ENCODE peak calls at places on chromosomes 16 and 17, in seven cellular contexts. M is HCT116, U is fibroblast of lung, Z is tibial nerve, N is thoracic aorta, E is psoas muscle, J is A549. Y is an unnamed sample.

GRCh38 chr16:84197487-84198128 is 6.7 kb downstream of the ADAD2 start:
- DNase-seq in J (no peak), U (no peak), E (no peak), Z (no peak), N (no peak), M (no peak), Y (no peak)

GRCh38 chr16:68902376-68903345 is 59.3 kb downstream of the TANGO6 start:
- DNase-seq in E (no peak), Z (no peak), M (peak; percentile 72), U (peak; percentile 66), N (no peak), J (peak; percentile 68), Y (no peak)

GRCh38 chr17:61457226-61457983 is 5.2 kb downstream of the TBX4 start:
- DNase-seq in J (no peak), N (no peak), Z (no peak), U (no peak), E (no peak), M (no peak), Y (no peak)

GRCh38 chr16:89958596-89958995 is 10.0 kb downstream of the DEF8 start:
- DNase-seq in E (no peak), U (no peak), N (no peak), Z (no peak), J (no peak), M (no peak), Y (no peak)

GRCh38 chr16:58339452-58339938 is 44.7 kb upstream of the PRSS54 start:
- DNase-seq in J (peak; percentile 58), Z (no peak), N (no peak), E (no peak), M (peak; percentile 42), U (no peak), Y (no peak)

GRCh38 chr16:84281077-84281476 is 13.6 kb upstream of the WFDC1 start:
- DNase-seq in J (peak; percentile 57), M (peak; percentile 78), E (no peak), N (no peak), Z (no peak), U (peak; percentile 24), Y (no peak)

GRCh38 chr16:3637371-3637923 is 17.0 kb upstream of the DNASE1 start:
- DNase-seq in E (no peak), N (no peak), M (no peak), U (no peak), J (no peak), Z (no peak), Y (no peak)

GRCh38 chr16:2785101-2785991 is 2.0 kb downstream of the PRSS33 start:
- DNase-seq in N (no peak), J (no peak), E (no peak), M (no peak), U (no peak), Z (no peak), Y (no peak)

GRCh38 chr16:50711862-50712567 is 18.6 kb downstream of the NOD2 start:
- DNase-seq in Z (no peak), E (peak; percentile 81), N (no peak), U (no peak), M (no peak), J (no peak), Y (no peak)

GRCh38 chr17:13230350-13230900 is 212.6 kb upstream of the ELAC2 start:
- DNase-seq in E (no peak), Z (no peak), M (no peak), U (no peak), J (no peak), N (no peak), Y (no peak)

GRCh38 chr17:72373910-72374741 is 253.3 kb downstream of the SOX9 start:
- DNase-seq in E (peak; percentile 42), Z (no peak), U (no peak), N (no peak), M (no peak), J (no peak), Y (no peak)

GRCh38 chr17:61833536-61834203 is 29.7 kb downstream of the BRIP1 start:
- DNase-seq in N (no peak), Z (no peak), U (peak; percentile 82), M (peak; percentile 69), E (no peak), J (peak; percentile 57), Y (no peak)

GRCh38 chr17:56604691-56605090 is 11.2 kb downstream of the NOG start:
- DNase-seq in Z (no peak), J (no peak), M (no peak), U (no peak), N (no peak), E (no peak), Y (no peak)

GRCh38 chr17:1713878-1714487 is 3.8 kb upstream of the TLCD2 start:
- DNase-seq in U (peak; percentile 55), E (no peak), Z (no peak), J (peak; percentile 86), N (no peak), M (peak; percentile 64), Y (no peak)

GRCh38 chr16:11781773-11782172 is 15.3 kb downstream of the ZC3H7A start:
- DNase-seq in U (peak; percentile 36), E (no peak), M (no peak), N (no peak), J (no peak), Z (no peak), Y (no peak)

GRCh38 chr17:17118399-17118798 is 76.1 kb downstream of the MPRIP start:
- DNase-seq in U (no peak), N (no peak), M (no peak), Z (no peak), J (no peak), E (no peak), Y (no peak)

GRCh38 chr17:51372345-51373004 is 112.1 kb downstream of the UTP18 start:
- DNase-seq in U (peak; percentile 28), E (no peak), M (peak; percentile 98), J (peak; percentile 77), N (no peak), Z (peak; percentile 32), Y (no peak)

GRCh38 chr17:42438600-42439567 is 15.8 kb upstream of the CAVIN1 start:
- DNase-seq in U (no peak), N (no peak), J (no peak), Z (peak; percentile 46), E (no peak), M (no peak), Y (no peak)

GRCh38 chr17:20116683-20117309 is 107.6 kb downstream of the SPECC1 start:
- DNase-seq in Z (peak; percentile 86), U (peak; percentile 65), M (peak; percentile 53), J (peak; percentile 75), N (no peak), E (no peak), Y (no peak)

GRCh38 chr17:31314788-31315105 is 893 bp upstream of the EVI2B start:
- DNase-seq in Z (no peak), N (no peak), J (no peak), U (no peak), M (no peak), E (no peak), Y (no peak)

GRCh38 chr17:31318298-31319190 is 2.9 kb downstream of the EVI2A start:
- DNase-seq in N (peak; percentile 4), U (peak; percentile 93), J (no peak), M (no peak), E (peak; percentile 46), Z (peak; percentile 66), Y (no peak)

GRCh38 chr17:31310260-31310659 is 3.6 kb downstream of the EVI2B start:
- DNase-seq in E (no peak), M (no peak), U (no peak), J (no peak), Z (no peak), N (no peak), Y (no peak)

GRCh38 chr17:31310877-31311276 is 3.0 kb downstream of the EVI2B start:
- DNase-seq in U (no peak), E (no peak), M (no peak), J (no peak), Z (no peak), N (no peak), Y (no peak)

DNA sequence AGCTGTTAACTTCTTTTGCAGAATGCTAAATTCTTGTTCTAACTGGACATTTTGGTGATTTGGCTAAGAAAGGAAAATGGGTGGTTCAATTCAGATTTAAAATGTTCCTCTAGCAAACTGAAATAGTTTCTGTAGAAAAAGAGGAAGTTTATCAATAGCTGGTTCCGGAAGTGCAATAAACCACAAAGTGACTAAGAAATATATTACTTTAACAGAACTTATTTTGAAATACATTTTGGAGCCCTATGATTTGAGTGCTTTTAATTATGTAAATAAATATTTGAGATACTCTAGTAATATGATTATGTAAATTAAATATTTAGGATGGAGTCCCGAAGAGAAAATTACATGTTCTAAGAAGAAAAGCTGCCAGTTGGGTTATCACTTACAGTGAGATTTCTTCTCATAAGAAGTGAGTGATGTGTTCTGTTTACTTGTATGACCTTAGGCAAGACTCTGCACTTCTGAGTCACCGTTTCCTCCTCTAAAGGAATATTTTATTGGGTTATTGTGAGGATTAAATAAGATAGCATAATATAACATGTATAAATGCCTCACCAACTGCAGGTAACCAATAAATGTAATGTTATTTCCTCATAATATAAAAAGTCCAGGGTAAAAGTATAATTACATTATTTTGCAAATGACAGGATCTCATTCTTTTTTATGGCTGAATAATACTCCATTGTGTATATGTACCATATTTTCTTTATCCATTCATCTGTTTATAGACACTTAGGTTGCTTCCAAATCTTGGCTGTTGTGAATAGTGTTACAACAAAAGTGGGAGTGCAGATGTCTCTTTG is at the start of gene EVI2B:
- DNase-seq in M (no peak), N (no peak), E (no peak), U (peak; percentile 65), Z (no peak), J (peak; percentile 34), Y (no peak)
- H3K4me3 ChIP-seq in M (no peak within 1 kb of the TSS), N (peak within 1 kb of the TSS; percentile 65), E (peak within 1 kb of the TSS; percentile 46), U (no peak within 1 kb of the TSS), Z (no peak within 1 kb of the TSS), J (no peak within 1 kb of the TSS), Y (peak within 1 kb of the TSS; percentile 36)

GRCh38 chr17:76781056-76781982 is 43.4 kb downstream of the MFSD11 start:
- DNase-seq in U (no peak), M (no peak), J (no peak), E (no peak), N (no peak), Z (no peak), Y (no peak)
- H3K4me1 ChIP-seq in U (no peaks in the 10 kb centered on the region), M (peaks cover 14% of the 10 kb centered on the region), J (no peaks in the 10 kb centered on the region), E (no peaks in the 10 kb centered on the region), N (no peaks in the 10 kb centered on the region), Z (no peaks in the 10 kb centered on the region), Y (no peaks in the 10 kb centered on the region)

GRCh38 chr17:75665981-75666380 is 973 bp downstream of the RECQL5 start:
- DNase-seq in E (no peak), Z (no peak), M (no peak), U (no peak), J (no peak), N (no peak), Y (no peak)
- H3K4me3 ChIP-seq in E (peak overlapping the region; percentile 91), Z (no peak overlapping the region), M (peak overlapping the region; percentile 83), U (peak overlapping the region; percentile 100), J (peak overlapping the region; percentile 72), N (peak overlapping the region; percentile 97), Y (peak overlapping the region; percentile 92)

GRCh38 chr16:87323727-87324410 is 6.7 kb upstream of the C16orf95 start:
- DNase-seq in Z (no peak), N (no peak), E (no peak), M (no peak), J (no peak), U (no peak), Y (no peak)

GRCh38 chr16:87320510-87321227 is 3.5 kb upstream of the C16orf95 start:
- DNase-seq in M (no peak), U (no peak), E (no peak), J (no peak), Z (no peak), N (no peak), Y (no peak)

GRCh38 chr16:87321336-87322107 is 4.3 kb upstream of the C16orf95 start:
- DNase-seq in J (no peak), N (no peak), M (no peak), U (no peak), E (no peak), Z (no peak), Y (no peak)

GRCh38 chr16:87322833-87323726 is 5.9 kb upstream of the C16orf95 start:
- DNase-seq in J (no peak), Z (no peak), E (no peak), M (no peak), U (no peak), N (no peak), Y (no peak)

GRCh38 chr16:87322360-87322759 is 5.2 kb upstream of the C16orf95 start:
- DNase-seq in U (no peak), M (no peak), Z (no peak), N (no peak), J (no peak), E (no peak), Y (no peak)
- H3K4me1 ChIP-seq in U (peaks cover 10% of the 10 kb centered on the region), M (peaks cover 16% of the 10 kb centered on the region), Z (peaks cover 7% of the 10 kb centered on the region), N (peaks cover 17% of the 10 kb centered on the region), J (peaks cover 13% of the 10 kb centered on the region), E (peaks cover 32% of the 10 kb centered on the region), Y (peaks cover 10% of the 10 kb centered on the region)

Y was measured in esophagus squamous epithelium.